ENCODE peak calls at places on chromosomes 2 and 18, in eight cellular contexts. S is amygdala; P is substantia nigra; T is activated gamma-delta T cell treated with anti-CD3 and anti-CD28 coated beads, Interleukin-2, amount 50 U/mL, for 16 hours; X is hippocampal formation; N is NCI-H1092 treated with DMSO at 0.1 percent for 48 hours; G is aorta; O is NCI-H774. K is an unnamed sample.

GRCh38 chr2:47250576-47251403 is 95.7 kb upstream of the STPG4 start:
- DNase-seq in G (no peak), N (peak), O (peak), X (no peak), P (no peak), T (no peak), S (no peak), K (no peak)

GRCh38 chr2:158966321-158966720 is 2.1 kb upstream of the TANC1 start:
- DNase-seq in P (no peak), O (no peak), G (no peak), S (no peak), X (no peak), N (no peak), T (no peak), K (no peak)

GRCh38 chr18:23337599-23338444 is 115.3 kb upstream of the RIOK3 start:
- DNase-seq in O (peak), P (no peak), N (peak), X (no peak), T (no peak), S (no peak), G (no peak), K (no peak)

GRCh38 chr18:23066504-23067039 is 68.7 kb upstream of the CABLES1 start:
- DNase-seq in O (no peak), N (no peak), T (no peak), P (no peak), S (no peak), X (no peak), G (no peak), K (no peak)

GRCh38 chr2:121561617-121562268 is 31.1 kb downstream of the RNU4ATAC start:
- DNase-seq in P (no peak), N (no peak), T (no peak), G (no peak), O (no peak), S (no peak), X (no peak), K (no peak)

GRCh38 chr2:148519013-148519412 is 125.5 kb upstream of the EPC2 start:
- DNase-seq in S (no peak), P (no peak), G (no peak), O (peak), X (no peak), N (peak), T (no peak), K (no peak)

GRCh38 chr18:24731981-24732380 is 271.5 kb downstream of the HRH4 start:
- DNase-seq in T (no peak), P (no peak), O (no peak), X (no peak), N (no peak), S (no peak), G (no peak), K (no peak)

GRCh38 chr18:22174341-22175148 is 5.2 kb downstream of the GATA6 start:
- DNase-seq in G (no peak), P (no peak), T (no peak), X (no peak), O (no peak), S (no peak), N (no peak), K (no peak)

GRCh38 chr2:41994177-41994576 is 53.6 kb upstream of the PKDCC start:
- DNase-seq in T (no peak), X (no peak), O (no peak), N (no peak), G (no peak), P (no peak), S (no peak), K (no peak)

GRCh38 chr2:132652501-132652900 is 17.5 kb downstream of the LYPD1 start:
- DNase-seq in S (no peak), T (no peak), G (no peak), P (no peak), N (no peak), X (no peak), O (no peak), K (no peak)

K was measured in naive thymus-derived CD4-positive, alpha-beta T cell.